ENCODE peak calls at places on chromosomes 16 and 17, in seven cellular contexts. One of them, this sample, is unnamed.

GRCh38 chr17:79123988-79124387 is 49.4 kb downstream of the ENGASE start:
- DNase-seq in Peyer's patch: no peak
- DNase-seq in heart right ventricle: no peak
- DNase-seq in SJSA1: no peak
- DNase-seq in cardiac fibroblast: no peak
- DNase-seq in thyroid gland: no peak
- DNase-seq in ovary: no peak
- DNase-seq in this sample: no peak

GRCh38 chr17:27498615-27499316 is 42.5 kb downstream of the KSR1 start:
- DNase-seq in Peyer's patch: no peak
- DNase-seq in ovary: no peak
- DNase-seq in heart right ventricle: no peak
- DNase-seq in SJSA1: no peak
- DNase-seq in cardiac fibroblast: no peak
- DNase-seq in thyroid gland: peak
- DNase-seq in this sample: no peak

GRCh38 chr17:42547698-42548069 is 5.0 kb upstream of the HSD17B1 start:
- DNase-seq in ovary: no peak
- DNase-seq in Peyer's patch: no peak
- DNase-seq in heart right ventricle: no peak
- DNase-seq in thyroid gland: no peak
- DNase-seq in cardiac fibroblast: no peak
- DNase-seq in SJSA1: no peak
- DNase-seq in this sample: no peak

GRCh38 chr16:4350787-4351659 is at the start of gene PAM16:
- DNase-seq in SJSA1: peak
- DNase-seq in heart right ventricle: peak
- DNase-seq in thyroid gland: peak
- DNase-seq in cardiac fibroblast: peak
- DNase-seq in Peyer's patch: peak
- DNase-seq in ovary: peak
- DNase-seq in this sample: peak

GRCh38 chr17:42354956-42355843 is 33.0 kb downstream of the STAT3 start:
- DNase-seq in SJSA1: no peak
- DNase-seq in heart right ventricle: no peak
- DNase-seq in thyroid gland: no peak
- DNase-seq in Peyer's patch: no peak
- DNase-seq in cardiac fibroblast: peak
- DNase-seq in ovary: no peak
- DNase-seq in this sample: no peak

GRCh38 chr16:85910854-85911247 is 11.9 kb downstream of the IRF8 start:
- DNase-seq in SJSA1: no peak
- DNase-seq in cardiac fibroblast: no peak
- DNase-seq in Peyer's patch: no peak
- DNase-seq in ovary: no peak
- DNase-seq in heart right ventricle: no peak
- DNase-seq in thyroid gland: no peak
- DNase-seq in this sample: no peak

GRCh38 chr17:61396586-61397085 is 3.0 kb upstream of the TBX2 start:
- DNase-seq in cardiac fibroblast: no peak
- DNase-seq in ovary: no peak
- DNase-seq in heart right ventricle: no peak
- DNase-seq in SJSA1: no peak
- DNase-seq in thyroid gland: no peak
- DNase-seq in Peyer's patch: no peak
- DNase-seq in this sample: no peak

GRCh38 chr16:81485824-81486554 is 41.4 kb downstream of the CMIP start:
- DNase-seq in heart right ventricle: no peak
- DNase-seq in Peyer's patch: no peak
- DNase-seq in SJSA1: no peak
- DNase-seq in thyroid gland: no peak
- DNase-seq in cardiac fibroblast: peak
- DNase-seq in ovary: no peak
- DNase-seq in this sample: no peak

GRCh38 chr17:57911834-57912673 is 43.2 kb downstream of the CUEDC1 start:
- DNase-seq in thyroid gland: peak
- DNase-seq in Peyer's patch: no peak
- DNase-seq in cardiac fibroblast: peak
- DNase-seq in heart right ventricle: peak
- DNase-seq in ovary: peak
- DNase-seq in SJSA1: peak
- DNase-seq in this sample: peak

GRCh38 chr17:81246679-81247338 is 7.7 kb downstream of the NDUFAF8 start:
- DNase-seq in heart right ventricle: no peak
- DNase-seq in Peyer's patch: no peak
- DNase-seq in ovary: no peak
- DNase-seq in cardiac fibroblast: no peak
- DNase-seq in thyroid gland: no peak
- DNase-seq in SJSA1: no peak
- DNase-seq in this sample: no peak

GRCh38 chr17:63911657-63912100 is 621 bp upstream of the CSHL1 start:
- DNase-seq in ovary: peak
- DNase-seq in thyroid gland: peak
- DNase-seq in cardiac fibroblast: peak
- DNase-seq in Peyer's patch: peak
- DNase-seq in heart right ventricle: peak
- DNase-seq in SJSA1: no peak
- DNase-seq in this sample: no peak

GRCh38 chr17:31517524-31517923 is 126.0 kb downstream of the RAB11FIP4 start:
- DNase-seq in SJSA1: no peak
- DNase-seq in ovary: no peak
- DNase-seq in heart right ventricle: no peak
- DNase-seq in cardiac fibroblast: no peak
- DNase-seq in thyroid gland: no peak
- DNase-seq in Peyer's patch: no peak
- DNase-seq in this sample: no peak

GRCh38 chr17:67244621-67245072 is 349 bp downstream of the HELZ start:
- DNase-seq in SJSA1: no peak
- DNase-seq in ovary: peak
- DNase-seq in cardiac fibroblast: no peak
- DNase-seq in thyroid gland: peak
- DNase-seq in Peyer's patch: no peak
- DNase-seq in heart right ventricle: no peak
- DNase-seq in this sample: no peak

GRCh38 chr17:77011173-77012011 is 129.4 kb upstream of the SEC14L1 start:
- DNase-seq in heart right ventricle: no peak
- DNase-seq in SJSA1: no peak
- DNase-seq in ovary: no peak
- DNase-seq in cardiac fibroblast: peak
- DNase-seq in Peyer's patch: peak
- DNase-seq in thyroid gland: peak
- DNase-seq in this sample: no peak

GRCh38 chr16:55703003-55704001 is 47.5 kb downstream of the SLC6A2 start:
- DNase-seq in thyroid gland: peak
- DNase-seq in Peyer's patch: no peak
- DNase-seq in cardiac fibroblast: peak
- DNase-seq in SJSA1: no peak
- DNase-seq in heart right ventricle: peak
- DNase-seq in ovary: no peak
- DNase-seq in this sample: peak

GRCh38 chr17:78019367-78019975 is 61.0 kb downstream of the TNRC6C start:
- DNase-seq in SJSA1: no peak
- DNase-seq in cardiac fibroblast: peak
- DNase-seq in heart right ventricle: no peak
- DNase-seq in thyroid gland: no peak
- DNase-seq in ovary: no peak
- DNase-seq in Peyer's patch: no peak
- DNase-seq in this sample: no peak

GRCh38 chr16:12170103-12171025 is 193.8 kb downstream of the SNX29 start:
- DNase-seq in thyroid gland: no peak
- DNase-seq in Peyer's patch: no peak
- DNase-seq in ovary: no peak
- DNase-seq in cardiac fibroblast: peak
- DNase-seq in SJSA1: no peak
- DNase-seq in heart right ventricle: no peak
- DNase-seq in this sample: no peak

GRCh38 chr17:47894498-47895253 is 1.4 kb upstream of the SP2 start:
- DNase-seq in ovary: no peak
- DNase-seq in Peyer's patch: no peak
- DNase-seq in heart right ventricle: no peak
- DNase-seq in cardiac fibroblast: no peak
- DNase-seq in SJSA1: no peak
- DNase-seq in thyroid gland: no peak
- DNase-seq in this sample: no peak
- H3K4me3 ChIP-seq in ovary: peak
- H3K4me3 ChIP-seq in Peyer's patch: peak
- H3K4me3 ChIP-seq in heart right ventricle: peak
- H3K4me3 ChIP-seq in cardiac fibroblast: peak
- H3K4me3 ChIP-seq in SJSA1: peak
- H3K4me3 ChIP-seq in thyroid gland: peak
- H3K4me3 ChIP-seq in this sample: peak

DNA sequence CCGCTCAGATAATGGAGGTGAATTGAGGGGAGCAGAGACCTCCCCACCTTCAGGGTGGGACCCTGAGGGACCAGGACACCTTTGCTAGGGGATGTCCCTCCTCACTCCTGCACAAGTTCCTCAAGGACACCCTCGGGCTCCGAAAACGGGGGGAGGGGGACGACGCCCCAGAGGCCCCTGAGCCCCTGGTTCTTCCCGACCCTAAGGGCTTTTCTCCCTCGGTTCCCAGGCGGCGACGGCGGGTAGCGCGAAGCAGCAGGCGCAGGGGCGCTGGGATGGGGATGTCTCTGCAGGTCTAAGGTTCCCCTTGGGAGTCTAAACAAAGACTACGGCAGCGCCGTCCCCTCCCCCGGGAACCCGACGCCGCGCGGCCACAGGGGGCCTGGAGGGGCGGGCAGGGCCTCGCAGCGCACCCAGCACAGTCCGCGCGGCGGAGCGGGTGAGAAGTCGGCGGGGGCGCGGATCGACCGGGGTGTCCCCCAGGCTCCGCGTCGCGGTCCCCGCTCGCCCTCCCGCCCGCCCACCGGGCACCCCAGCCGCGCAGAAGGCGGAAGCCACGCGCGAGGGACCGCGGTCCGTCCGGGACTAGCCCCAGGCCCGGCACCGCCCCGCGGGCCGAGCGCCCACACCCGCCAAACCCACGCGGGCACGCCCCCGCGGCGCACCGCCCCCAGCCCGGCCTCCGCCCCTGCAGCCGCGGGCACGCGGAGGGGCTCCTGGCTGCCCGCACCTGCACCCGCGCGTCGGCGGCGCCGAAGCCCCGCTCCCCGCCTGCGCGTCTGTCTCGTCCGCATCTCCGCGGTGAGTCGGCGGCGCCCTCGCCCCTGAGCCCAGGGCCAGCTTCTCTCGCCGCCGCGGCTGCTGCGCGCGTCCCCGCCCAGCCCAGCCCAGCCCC is 36.7 kb upstream of the NDRG4 start:
- DNase-seq in heart right ventricle: peak
- DNase-seq in ovary: no peak
- DNase-seq in SJSA1: no peak
- DNase-seq in cardiac fibroblast: no peak
- DNase-seq in thyroid gland: no peak
- DNase-seq in Peyer's patch: no peak
- DNase-seq in this sample: no peak
- H3K4me3 ChIP-seq in heart right ventricle: peak
- H3K4me3 ChIP-seq in ovary: peak
- H3K4me3 ChIP-seq in SJSA1: no peak
- H3K4me3 ChIP-seq in cardiac fibroblast: no peak
- H3K4me3 ChIP-seq in thyroid gland: no peak
- H3K4me3 ChIP-seq in Peyer's patch: peak
- H3K4me3 ChIP-seq in this sample: peak

GRCh38 chr16:49281481-49281842 is at the start of gene CBLN1:
- DNase-seq in heart right ventricle: no peak
- DNase-seq in cardiac fibroblast: no peak
- DNase-seq in SJSA1: no peak
- DNase-seq in thyroid gland: no peak
- DNase-seq in Peyer's patch: no peak
- DNase-seq in ovary: no peak
- DNase-seq in this sample: no peak

GRCh38 chr16:49283376-49284049 is 1.9 kb upstream of the CBLN1 start:
- DNase-seq in thyroid gland: no peak
- DNase-seq in SJSA1: no peak
- DNase-seq in cardiac fibroblast: no peak
- DNase-seq in Peyer's patch: no peak
- DNase-seq in heart right ventricle: no peak
- DNase-seq in ovary: no peak
- DNase-seq in this sample: no peak

GRCh38 chr16:49280861-49281331 is 742 bp downstream of the CBLN1 start:
- DNase-seq in heart right ventricle: no peak
- DNase-seq in ovary: no peak
- DNase-seq in thyroid gland: no peak
- DNase-seq in cardiac fibroblast: no peak
- DNase-seq in Peyer's patch: no peak
- DNase-seq in SJSA1: no peak
- DNase-seq in this sample: no peak

GRCh38 chr16:49282690-49283375 is 1.2 kb upstream of the CBLN1 start:
- DNase-seq in Peyer's patch: no peak
- DNase-seq in heart right ventricle: peak
- DNase-seq in thyroid gland: peak
- DNase-seq in cardiac fibroblast: no peak
- DNase-seq in ovary: no peak
- DNase-seq in SJSA1: no peak
- DNase-seq in this sample: no peak

GRCh38 chr16:49281843-49282642 is 405 bp upstream of the CBLN1 start:
- DNase-seq in Peyer's patch: peak
- DNase-seq in heart right ventricle: peak
- DNase-seq in thyroid gland: peak
- DNase-seq in cardiac fibroblast: peak
- DNase-seq in SJSA1: no peak
- DNase-seq in ovary: peak
- DNase-seq in this sample: no peak
- H3K4me3 ChIP-seq in Peyer's patch: peak
- H3K4me3 ChIP-seq in heart right ventricle: peak
- H3K4me3 ChIP-seq in thyroid gland: no peak
- H3K4me3 ChIP-seq in cardiac fibroblast: no peak
- H3K4me3 ChIP-seq in SJSA1: no peak
- H3K4me3 ChIP-seq in ovary: peak
- H3K4me3 ChIP-seq in this sample: peak

GRCh38 chr17:80202197-80202596 is 17.9 kb downstream of the SGSH start:
- DNase-seq in SJSA1: no peak
- DNase-seq in thyroid gland: no peak
- DNase-seq in Peyer's patch: no peak
- DNase-seq in ovary: no peak
- DNase-seq in heart right ventricle: no peak
- DNase-seq in cardiac fibroblast: no peak
- DNase-seq in this sample: no peak

GRCh38 chr17:80201446-80201845 is 18.7 kb downstream of the SGSH start:
- DNase-seq in ovary: no peak
- DNase-seq in thyroid gland: no peak
- DNase-seq in Peyer's patch: no peak
- DNase-seq in cardiac fibroblast: no peak
- DNase-seq in heart right ventricle: no peak
- DNase-seq in SJSA1: no peak
- DNase-seq in this sample: no peak

GRCh38 chr17:80204626-80205468 is 15.3 kb downstream of the SGSH start:
- DNase-seq in thyroid gland: no peak
- DNase-seq in heart right ventricle: no peak
- DNase-seq in cardiac fibroblast: no peak
- DNase-seq in Peyer's patch: no peak
- DNase-seq in SJSA1: no peak
- DNase-seq in ovary: no peak
- DNase-seq in this sample: no peak

GRCh38 chr17:80208050-80208449 is 12.1 kb downstream of the SGSH start:
- DNase-seq in heart right ventricle: no peak
- DNase-seq in SJSA1: no peak
- DNase-seq in ovary: no peak
- DNase-seq in cardiac fibroblast: no peak
- DNase-seq in Peyer's patch: no peak
- DNase-seq in thyroid gland: no peak
- DNase-seq in this sample: no peak

GRCh38 chr17:80203448-80204092 is 16.6 kb downstream of the SGSH start:
- DNase-seq in Peyer's patch: no peak
- DNase-seq in heart right ventricle: no peak
- DNase-seq in thyroid gland: no peak
- DNase-seq in ovary: no peak
- DNase-seq in SJSA1: no peak
- DNase-seq in cardiac fibroblast: no peak
- DNase-seq in this sample: no peak
- H3K4me3 ChIP-seq in Peyer's patch: no peak
- H3K4me3 ChIP-seq in heart right ventricle: no peak
- H3K4me3 ChIP-seq in thyroid gland: no peak
- H3K4me3 ChIP-seq in ovary: no peak
- H3K4me3 ChIP-seq in SJSA1: no peak
- H3K4me3 ChIP-seq in cardiac fibroblast: no peak
- H3K4me3 ChIP-seq in this sample: no peak